ENCODE peak calls at places on chromosome 7, in five cellular contexts. One of them, this sample, is unnamed. For H3K27me3 and H3K4me1, the result is how much of the 10 kb centered on the place peaks cover.

GRCh38 chr7:101953248-101953819 is 135.9 kb downstream of the CUX1 start:
- DNase-seq in upper lobe of right lung: no peak
- DNase-seq in HCT116: peak
- DNase-seq in tibial artery: no peak
- DNase-seq in effector memory CD4-positive, alpha-beta T cell: no peak
- DNase-seq in this sample: no peak

GRCh38 chr7:92460109-92460508 is 12.8 kb downstream of the GATAD1 start:
- DNase-seq in upper lobe of right lung: no peak
- DNase-seq in HCT116: no peak
- DNase-seq in tibial artery: no peak
- DNase-seq in effector memory CD4-positive, alpha-beta T cell: no peak
- DNase-seq in this sample: no peak

GRCh38 chr7:92925876-92926696 is 89.7 kb upstream of the CDK6 start:
- DNase-seq in upper lobe of right lung: no peak
- DNase-seq in HCT116: no peak
- DNase-seq in tibial artery: no peak
- DNase-seq in effector memory CD4-positive, alpha-beta T cell: no peak
- DNase-seq in this sample: no peak

GRCh38 chr7:41978858-41979257 is 258.2 kb downstream of the GLI3 start:
- DNase-seq in upper lobe of right lung: no peak
- DNase-seq in HCT116: no peak
- DNase-seq in tibial artery: no peak
- DNase-seq in effector memory CD4-positive, alpha-beta T cell: no peak
- DNase-seq in this sample: no peak

GRCh38 chr7:70797109-70797514 is 334.8 kb upstream of the GALNT17 start:
- DNase-seq in upper lobe of right lung: no peak
- DNase-seq in HCT116: no peak
- DNase-seq in tibial artery: no peak
- DNase-seq in effector memory CD4-positive, alpha-beta T cell: no peak
- DNase-seq in this sample: no peak

GRCh38 chr7:587769-588168 is 68.1 kb upstream of the PDGFA start:
- DNase-seq in upper lobe of right lung: no peak
- DNase-seq in HCT116: no peak
- DNase-seq in tibial artery: no peak
- DNase-seq in effector memory CD4-positive, alpha-beta T cell: no peak
- DNase-seq in this sample: no peak

GRCh38 chr7:143308632-143309031 is 7.3 kb upstream of the CLCN1 start:
- DNase-seq in upper lobe of right lung: no peak
- DNase-seq in HCT116: no peak
- DNase-seq in tibial artery: no peak
- DNase-seq in effector memory CD4-positive, alpha-beta T cell: no peak
- DNase-seq in this sample: no peak

GRCh38 chr7:82413237-82413636 is 30.3 kb downstream of the CACNA2D1 start:
- DNase-seq in upper lobe of right lung: no peak
- DNase-seq in HCT116: no peak
- DNase-seq in tibial artery: no peak
- DNase-seq in effector memory CD4-positive, alpha-beta T cell: no peak
- DNase-seq in this sample: no peak

GRCh38 chr7:41816111-41816510 is 113.2 kb upstream of the INHBA start:
- DNase-seq in upper lobe of right lung: no peak
- DNase-seq in HCT116: no peak
- DNase-seq in tibial artery: no peak
- DNase-seq in effector memory CD4-positive, alpha-beta T cell: no peak
- DNase-seq in this sample: no peak

GRCh38 chr7:92782236-92782635 is 54.1 kb downstream of the CDK6 start:
- DNase-seq in upper lobe of right lung: no peak
- DNase-seq in HCT116: no peak
- DNase-seq in tibial artery: no peak
- DNase-seq in effector memory CD4-positive, alpha-beta T cell: no peak
- DNase-seq in this sample: no peak

GRCh38 chr7:21169667-21170605 is 257.9 kb upstream of the SP4 start:
- DNase-seq in upper lobe of right lung: no peak
- DNase-seq in HCT116: no peak
- DNase-seq in tibial artery: no peak
- DNase-seq in effector memory CD4-positive, alpha-beta T cell: no peak
- DNase-seq in this sample: no peak

GRCh38 chr7:76424413-76425111 is at the start of gene ZP3:
- DNase-seq in upper lobe of right lung: no peak
- DNase-seq in HCT116: no peak
- DNase-seq in tibial artery: no peak
- DNase-seq in effector memory CD4-positive, alpha-beta T cell: no peak
- DNase-seq in this sample: no peak

GRCh38 chr7:18978108-18978495 is 139.3 kb downstream of the TWIST1 start:
- DNase-seq in upper lobe of right lung: no peak
- DNase-seq in HCT116: peak
- DNase-seq in tibial artery: no peak
- DNase-seq in effector memory CD4-positive, alpha-beta T cell: no peak
- DNase-seq in this sample: no peak

GRCh38 chr7:155291045-155291530 is 6.6 kb upstream of the INSIG1 start:
- DNase-seq in upper lobe of right lung: peak
- DNase-seq in HCT116: peak
- DNase-seq in tibial artery: no peak
- DNase-seq in effector memory CD4-positive, alpha-beta T cell: no peak
- DNase-seq in this sample: no peak

GRCh38 chr7:45073031-45073842 is 15.5 kb downstream of the NACAD start:
- DNase-seq in upper lobe of right lung: no peak
- DNase-seq in HCT116: no peak
- DNase-seq in tibial artery: no peak
- DNase-seq in effector memory CD4-positive, alpha-beta T cell: no peak
- DNase-seq in this sample: no peak

GRCh38 chr7:150357277-150357676 is 11.3 kb upstream of the REPIN1 start:
- DNase-seq in upper lobe of right lung: peak
- DNase-seq in HCT116: no peak
- DNase-seq in tibial artery: no peak
- DNase-seq in effector memory CD4-positive, alpha-beta T cell: peak
- DNase-seq in this sample: no peak

GRCh38 chr7:98212532-98213041 is 1.3 kb downstream of the BHLHA15 start:
- DNase-seq in upper lobe of right lung: peak
- DNase-seq in HCT116: no peak
- DNase-seq in tibial artery: peak
- DNase-seq in effector memory CD4-positive, alpha-beta T cell: no peak
- DNase-seq in this sample: no peak

GRCh38 chr7:26307226-26307625 is 15.6 kb downstream of the SNX10 start:
- DNase-seq in upper lobe of right lung: peak
- DNase-seq in HCT116: no peak
- DNase-seq in tibial artery: peak
- DNase-seq in effector memory CD4-positive, alpha-beta T cell: no peak
- DNase-seq in this sample: peak

GRCh38 chr7:33243319-33243881 is 114.0 kb downstream of the BBS9 start:
- DNase-seq in upper lobe of right lung: no peak
- DNase-seq in HCT116: peak
- DNase-seq in tibial artery: no peak
- DNase-seq in effector memory CD4-positive, alpha-beta T cell: no peak
- DNase-seq in this sample: no peak

GRCh38 chr7:6590645-6591110 is 857 bp downstream of the INTS15 start:
- DNase-seq in upper lobe of right lung: no peak
- DNase-seq in HCT116: no peak
- DNase-seq in tibial artery: no peak
- DNase-seq in effector memory CD4-positive, alpha-beta T cell: no peak
- DNase-seq in this sample: no peak

GRCh38 chr7:102321351-102322201 is 34.7 kb downstream of the SPDYE6 start:
- DNase-seq in upper lobe of right lung: peak
- DNase-seq in HCT116: no peak
- DNase-seq in tibial artery: no peak
- DNase-seq in effector memory CD4-positive, alpha-beta T cell: no peak
- DNase-seq in this sample: no peak

GRCh38 chr7:22667562-22668239 is 59.3 kb upstream of the IL6 start:
- DNase-seq in upper lobe of right lung: no peak
- DNase-seq in HCT116: peak
- DNase-seq in tibial artery: no peak
- DNase-seq in effector memory CD4-positive, alpha-beta T cell: no peak
- DNase-seq in this sample: no peak

GRCh38 chr7:66296001-66296521 is 90.9 kb downstream of the TPST1 start:
- DNase-seq in upper lobe of right lung: no peak
- DNase-seq in HCT116: no peak
- DNase-seq in tibial artery: no peak
- DNase-seq in effector memory CD4-positive, alpha-beta T cell: no peak
- DNase-seq in this sample: no peak

GRCh38 chr7:112484671-112485097 is 3.9 kb downstream of the LSMEM1 start:
- DNase-seq in upper lobe of right lung: no peak
- DNase-seq in HCT116: peak
- DNase-seq in tibial artery: peak
- DNase-seq in effector memory CD4-positive, alpha-beta T cell: no peak
- DNase-seq in this sample: no peak

GRCh38 chr7:36107926-36108631 is 45.0 kb upstream of the EEPD1 start:
- DNase-seq in upper lobe of right lung: no peak
- DNase-seq in HCT116: no peak
- DNase-seq in tibial artery: no peak
- DNase-seq in effector memory CD4-positive, alpha-beta T cell: no peak
- DNase-seq in this sample: no peak
- H3K27me3 ChIP-seq in upper lobe of right lung: under half
- H3K27me3 ChIP-seq in HCT116: under half
- H3K27me3 ChIP-seq in tibial artery: under half
- H3K27me3 ChIP-seq in effector memory CD4-positive, alpha-beta T cell: under half
- H3K27me3 ChIP-seq in this sample: under half

DNA sequence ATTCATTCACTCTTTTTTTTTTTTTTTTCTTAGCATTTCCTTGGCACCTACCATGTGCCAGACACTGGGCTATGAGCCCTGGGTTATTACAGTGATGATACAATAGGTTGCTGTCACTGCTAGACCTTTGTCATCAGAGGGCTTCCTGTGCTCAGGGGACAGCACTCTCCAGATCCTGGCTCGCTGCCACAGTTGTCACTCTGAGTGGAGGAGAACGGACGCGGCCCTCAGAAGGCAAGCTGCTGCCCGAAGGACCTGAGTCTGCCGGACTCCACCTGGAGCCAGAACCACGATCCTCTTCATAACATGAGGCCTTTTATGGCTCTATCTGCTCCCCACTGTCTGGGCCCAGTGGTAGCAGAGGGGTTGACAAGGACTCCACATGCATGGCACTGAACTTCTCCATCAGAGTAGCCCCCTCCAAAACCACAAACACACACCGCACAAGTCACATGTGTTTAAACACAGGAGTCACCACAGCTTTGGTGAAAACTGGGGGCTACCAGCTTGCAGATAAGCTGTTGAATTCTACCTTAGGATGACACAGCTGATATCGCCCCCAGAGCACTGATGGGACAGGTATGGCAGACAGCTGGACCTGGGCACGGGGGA is 94.7 kb upstream of the EFCAB10 start:
- DNase-seq in upper lobe of right lung: no peak
- DNase-seq in HCT116: no peak
- DNase-seq in tibial artery: no peak
- DNase-seq in effector memory CD4-positive, alpha-beta T cell: peak
- DNase-seq in this sample: no peak
- H3K4me1 ChIP-seq in upper lobe of right lung: half or more
- H3K4me1 ChIP-seq in HCT116: under half
- H3K4me1 ChIP-seq in tibial artery: under half
- H3K4me1 ChIP-seq in effector memory CD4-positive, alpha-beta T cell: half or more
- H3K4me1 ChIP-seq in this sample: under half

DNA sequence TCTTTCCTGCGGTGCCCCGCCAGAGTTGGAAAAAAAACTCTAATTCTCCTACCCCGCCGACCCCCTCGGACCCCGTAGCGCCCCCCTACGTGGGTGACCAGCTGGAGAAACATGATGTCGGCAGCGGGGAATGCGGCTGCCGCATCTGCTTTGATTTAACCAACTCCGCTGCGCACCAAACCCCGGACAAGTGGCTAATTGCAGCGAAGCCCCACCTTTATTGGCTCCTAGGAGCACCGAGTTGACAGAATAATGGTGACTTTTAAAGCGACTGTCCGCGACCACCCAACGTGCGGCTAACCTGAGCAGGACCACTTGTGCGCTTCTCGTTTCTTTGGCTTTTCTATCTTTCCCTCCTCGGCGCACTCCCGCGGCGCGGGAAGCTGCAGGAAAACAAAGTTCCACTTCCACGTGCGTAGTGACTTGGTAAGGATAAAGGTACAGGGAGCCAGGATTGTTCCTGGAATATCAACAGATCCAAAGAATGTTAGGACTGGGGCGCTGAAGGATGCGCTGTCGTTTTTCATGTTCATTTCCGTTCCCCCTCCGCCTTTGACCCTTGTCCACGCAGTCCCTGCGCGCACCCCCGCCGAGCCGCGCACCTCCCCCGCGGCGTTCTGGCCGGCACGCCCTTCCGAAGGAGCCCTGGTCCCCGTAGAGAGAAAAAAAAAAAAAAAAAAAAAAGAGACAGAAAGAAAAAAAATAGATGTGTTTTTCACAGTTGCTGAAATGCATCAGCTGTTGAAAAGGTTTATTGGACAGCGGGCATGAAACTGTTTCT is 1.4 kb downstream of the WNT16 start:
- DNase-seq in upper lobe of right lung: no peak
- DNase-seq in HCT116: no peak
- DNase-seq in tibial artery: no peak
- DNase-seq in effector memory CD4-positive, alpha-beta T cell: no peak
- DNase-seq in this sample: no peak
- H3K27me3 ChIP-seq in upper lobe of right lung: half or more
- H3K27me3 ChIP-seq in HCT116: under half
- H3K27me3 ChIP-seq in tibial artery: half or more
- H3K27me3 ChIP-seq in effector memory CD4-positive, alpha-beta T cell: under half
- H3K27me3 ChIP-seq in this sample: under half

DNA sequence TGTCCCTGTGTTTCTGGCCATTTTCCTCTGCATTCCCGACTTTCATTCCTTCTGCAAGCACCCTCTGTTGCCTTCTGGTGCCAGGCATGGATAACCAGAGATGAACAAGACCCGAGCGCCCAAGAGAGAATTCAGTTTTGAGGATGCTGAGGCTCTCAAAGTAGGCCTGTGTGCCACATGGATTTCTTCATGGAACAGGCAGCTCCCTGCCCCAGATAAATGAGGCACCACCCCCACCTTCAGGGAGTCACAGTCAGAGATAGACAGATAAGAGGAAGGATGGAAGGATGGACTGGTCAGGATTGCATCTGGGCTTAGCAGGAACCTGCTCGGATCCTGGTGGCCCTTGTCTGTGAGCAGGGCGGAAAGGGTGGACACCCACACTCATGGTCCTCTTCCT is 49.4 kb downstream of the ADCYAP1R1 start:
- DNase-seq in upper lobe of right lung: no peak
- DNase-seq in HCT116: no peak
- DNase-seq in tibial artery: no peak
- DNase-seq in effector memory CD4-positive, alpha-beta T cell: no peak
- DNase-seq in this sample: no peak
- H3K4me1 ChIP-seq in upper lobe of right lung: under half
- H3K4me1 ChIP-seq in HCT116: under half
- H3K4me1 ChIP-seq in tibial artery: under half
- H3K4me1 ChIP-seq in effector memory CD4-positive, alpha-beta T cell: under half
- H3K4me1 ChIP-seq in this sample: under half

DNA sequence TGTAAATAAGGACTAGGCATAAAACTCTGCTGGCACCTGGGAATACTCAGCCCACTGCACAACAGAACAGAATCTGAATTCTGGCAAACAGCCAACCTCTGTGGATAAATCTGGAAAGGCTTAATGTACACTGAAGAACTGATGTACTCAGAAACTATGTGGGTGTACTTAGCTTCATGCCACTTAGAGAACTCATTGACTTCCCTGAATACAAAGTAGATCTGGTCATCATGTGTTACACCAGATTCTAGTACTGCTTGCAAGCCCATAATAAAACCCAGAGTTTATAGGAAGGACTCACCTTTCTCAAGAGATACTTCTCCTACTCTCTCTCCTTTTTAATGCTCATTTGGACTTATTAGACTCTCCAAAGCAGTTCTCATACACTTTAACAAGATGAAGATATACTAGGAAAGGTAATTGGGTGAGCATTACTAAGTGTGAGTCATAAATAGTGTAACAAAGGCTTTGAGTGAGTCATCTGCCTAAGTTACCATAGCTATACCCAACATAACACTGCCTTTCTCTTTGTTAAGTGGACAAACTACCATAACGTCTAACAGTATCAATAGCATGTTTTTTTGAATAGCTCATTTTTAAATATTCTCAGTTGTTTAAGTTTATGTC is 309.1 kb downstream of the MDFIC start:
- DNase-seq in upper lobe of right lung: no peak
- DNase-seq in HCT116: peak
- DNase-seq in tibial artery: no peak
- DNase-seq in effector memory CD4-positive, alpha-beta T cell: no peak
- DNase-seq in this sample: no peak
- H3K27me3 ChIP-seq in upper lobe of right lung: under half
- H3K27me3 ChIP-seq in HCT116: under half
- H3K27me3 ChIP-seq in tibial artery: under half
- H3K27me3 ChIP-seq in effector memory CD4-positive, alpha-beta T cell: under half
- H3K27me3 ChIP-seq in this sample: under half